ENCODE peak calls at places on chromosomes 5 and 9, in four cellular contexts. S is prostate gland, T is HepG2, Q is HCT116. N is an unnamed sample. For H3K9me3, the result is how much of the 10 kb centered on the place peaks cover.

GRCh38 chr5:7078901-7079300 is 317.0 kb upstream of the ADCY2 start:
- DNase-seq in T (no peak), Q (no peak), S (no peak), N (peak)

GRCh38 chr9:120916573-120916972 is 10.0 kb downstream of the TRAF1 start:
- DNase-seq in T (no peak), Q (no peak), S (peak), N (no peak)

GRCh38 chr9:78630966-78631365 is 334.0 kb downstream of the PSAT1 start:
- DNase-seq in Q (no peak), T (no peak), S (no peak), N (no peak)

GRCh38 chr5:93800988-93801811 is 59.8 kb upstream of the POU5F2 start:
- DNase-seq in Q (peak), T (peak), S (peak), N (peak)

GRCh38 chr9:134707031-134707680 is 65.6 kb downstream of the COL5A1 start:
- DNase-seq in S (peak), T (peak), Q (no peak), N (no peak)

GRCh38 chr5:124995451-124995850 is 249.0 kb upstream of the ZNF608 start:
- DNase-seq in T (no peak), S (no peak), Q (no peak), N (peak)

GRCh38 chr9:87803623-87804345 is 77.9 kb downstream of the CTSL start:
- DNase-seq in T (no peak), S (no peak), Q (no peak), N (no peak)

GRCh38 chr5:137016783-137017324 is 482.3 kb downstream of the SPOCK1 start:
- DNase-seq in Q (no peak), T (no peak), S (no peak), N (no peak)

GRCh38 chr9:133782157-133783130 is 44.3 kb upstream of the SARDH start:
- DNase-seq in S (peak), Q (peak), T (peak), N (peak)

GRCh38 chr5:362978-363765 is 41.7 kb downstream of the AHRR start:
- DNase-seq in Q (no peak), S (peak), T (no peak), N (no peak)

GRCh38 chr5:24477958-24478357 is 166.8 kb downstream of the CDH10 start:
- DNase-seq in Q (no peak), T (no peak), S (no peak), N (no peak)

GRCh38 chr5:56685503-56686217 is 129.7 kb upstream of the MAP3K1 start:
- DNase-seq in T (no peak), Q (no peak), S (no peak), N (no peak)

GRCh38 chr5:16902846-16903245 is 33.2 kb downstream of the MYO10 start:
- DNase-seq in Q (no peak), T (no peak), S (no peak), N (no peak)

GRCh38 chr5:1934801-1935429 is 52.2 kb upstream of the IRX4 start:
- DNase-seq in Q (no peak), S (no peak), T (no peak), N (no peak)

GRCh38 chr5:141199359-141200235 is at the start of gene PCDHB11:
- DNase-seq in S (no peak), Q (no peak), T (peak), N (peak)
- H3K9me3 ChIP-seq in S (under half), Q (under half), T (under half), N (under half)

GRCh38 chr5:169805527-169805934 is 168.5 kb downstream of the DOCK2 start:
- DNase-seq in T (no peak), S (no peak), Q (no peak), N (no peak)
- TF ChIP-seq POLR2AphosphoS5 in T (no peak), S (no peak), Q (no peak), N (no peak)

GRCh38 chr5:140767444-140767843 is 18.5 kb upstream of the PCDHA1 start:
- DNase-seq in Q (no peak), T (no peak), S (no peak), N (no peak)

GRCh38 chr5:140764177-140765020 is 21.5 kb upstream of the PCDHA1 start:
- DNase-seq in T (no peak), S (no peak), Q (no peak), N (no peak)
- H3K9me3 ChIP-seq in T (half or more), S (under half), Q (under half), N (under half)

GRCh38 chr5:114857951-114858401 is 311.7 kb downstream of the TRIM36 start:
- DNase-seq in Q (no peak), S (no peak), T (no peak), N (no peak)
- TF ChIP-seq POLR2AphosphoS5 in Q (no peak), S (no peak), T (no peak), N (no peak)

DNA sequence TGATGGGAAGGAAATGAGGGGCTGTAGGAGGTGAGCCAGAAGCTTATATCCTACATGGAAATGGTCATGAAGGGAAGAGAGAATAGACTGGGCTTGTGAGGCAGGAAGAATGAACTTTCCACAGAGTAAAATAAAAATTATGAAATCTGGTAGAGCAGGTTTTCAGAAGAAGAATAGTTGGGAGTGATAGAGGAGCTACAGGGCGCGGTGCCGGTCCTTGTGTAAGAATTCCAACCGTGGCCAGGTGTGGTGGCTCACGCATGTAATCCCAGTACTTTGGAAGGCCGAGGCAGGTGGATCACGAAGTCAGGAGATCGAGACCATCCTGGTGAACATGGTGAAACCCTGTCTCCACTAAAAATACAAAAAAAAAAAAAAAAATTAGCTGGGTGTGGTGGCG is 8.9 kb upstream of the UNC13B start:
- DNase-seq in Q (no peak), S (no peak), T (no peak), N (no peak)
- H3K9me3 ChIP-seq in Q (under half), S (under half), T (under half), N (under half)

GRCh38 chr9:90836396-90837080 is 34.9 kb downstream of the SYK start:
- DNase-seq in Q (no peak), S (no peak), T (no peak), N (no peak)
- TF ChIP-seq POLR2AphosphoS5 in Q (no peak), S (no peak), T (no peak), N (no peak)

N was measured in Panc1.